ENCODE peak calls at places on chromosomes 16 and 17, in eight cellular contexts. R is astrocyte of the spinal cord; I is left cardiac atrium; P is GDM1; D is stromal cell of bone marrow; W is activated T-cell treated with anti-CD3 and anti-CD28 coated beads for 1 hour; Z is activated CD4-positive, alpha-beta T cell treated with anti-CD3 and anti-CD28 coated beads, Interleukin-2, amount 10 ng/mL, durations not matched to agents 7 days and 5 days; N is GM20000. M is an unnamed sample.

GRCh38 chr17:7120123-7120522 is 5.5 kb upstream of the ASGR2 start:
- DNase-seq in R (no peak), I (no peak), P (no peak), D (peak), W (no peak), Z (no peak), N (no peak), M (no peak)

GRCh38 chr17:74220966-74221814 is 7.8 kb downstream of the TTYH2 start:
- DNase-seq in R (no peak), I (no peak), P (no peak), D (no peak), W (no peak), Z (no peak), N (no peak), M (no peak)

GRCh38 chr17:37490638-37491614 is 1.2 kb downstream of the DUSP14 start:
- DNase-seq in R (peak), I (peak), P (peak), D (peak), W (no peak), Z (no peak), N (peak), M (peak)

GRCh38 chr17:76018340-76018680 is 8.8 kb downstream of the EVPL start:
- DNase-seq in R (no peak), I (no peak), P (no peak), D (no peak), W (no peak), Z (no peak), N (no peak), M (no peak)

GRCh38 chr16:26051078-26051477 is 359.3 kb downstream of the HS3ST4 start:
- DNase-seq in R (no peak), I (no peak), P (no peak), D (no peak), W (no peak), Z (no peak), N (no peak), M (no peak)

GRCh38 chr17:17435323-17435722 is 41.5 kb upstream of the MED9 start:
- DNase-seq in R (peak), I (no peak), P (no peak), D (peak), W (no peak), Z (no peak), N (no peak), M (no peak)

GRCh38 chr17:11853321-11854151 is 143.7 kb downstream of the ZNF18 start:
- DNase-seq in R (peak), I (no peak), P (no peak), D (no peak), W (no peak), Z (no peak), N (no peak), M (no peak)

GRCh38 chr17:1421470-1421869 is 21.4 kb upstream of the YWHAE start:
- DNase-seq in R (no peak), I (no peak), P (no peak), D (no peak), W (no peak), Z (no peak), N (no peak), M (no peak)

GRCh38 chr17:75168998-75169397 is 13.8 kb downstream of the SUMO2 start:
- DNase-seq in R (no peak), I (no peak), P (no peak), D (no peak), W (no peak), Z (no peak), N (no peak), M (no peak)

GRCh38 chr16:73095885-73096341 is 48.0 kb upstream of the ZFHX3 start:
- DNase-seq in R (peak), I (no peak), P (no peak), D (no peak), W (no peak), Z (no peak), N (no peak), M (no peak)

GRCh38 chr17:77323413-77324171 is 182.8 kb downstream of the SEC14L1 start:
- DNase-seq in R (peak), I (peak), P (no peak), D (no peak), W (no peak), Z (peak), N (peak), M (no peak)

GRCh38 chr17:72273301-72274056 is 152.7 kb downstream of the SOX9 start:
- DNase-seq in R (peak), I (no peak), P (no peak), D (no peak), W (no peak), Z (no peak), N (no peak), M (no peak)

GRCh38 chr17:77869665-77870132 is 88.8 kb upstream of the TNRC6C start:
- DNase-seq in R (no peak), I (peak), P (no peak), D (no peak), W (no peak), Z (no peak), N (peak), M (peak)

GRCh38 chr16:49467540-49468372 is 94.2 kb downstream of the C16orf78 start:
- DNase-seq in R (no peak), I (no peak), P (no peak), D (no peak), W (no peak), Z (no peak), N (no peak), M (no peak)

GRCh38 chr16:54106078-54106477 is 180.5 kb downstream of the IRX3 start:
- DNase-seq in R (no peak), I (no peak), P (no peak), D (no peak), W (no peak), Z (no peak), N (no peak), M (no peak)